ENCODE peak calls at places on chromosome 11, in four cellular contexts. K is fibroblast of lung, D is pancreas, F is body of pancreas. T is an unnamed sample. For H3K36me3, the result is how much of the 10 kb centered on the place peaks cover.

GRCh38 chr11:69035150-69035958 is 13.4 kb upstream of the TPCN2 start:
- DNase-seq in K (no peak), D (no peak), F (no peak), T (no peak)

GRCh38 chr11:12330491-12331231 is 46.7 kb upstream of the PARVA start:
- DNase-seq in K (peak), D (peak), F (peak), T (peak)

GRCh38 chr11:3885855-3886254 is 30.4 kb downstream of the STIM1 start:
- DNase-seq in K (peak), D (no peak), F (no peak), T (peak)

GRCh38 chr11:86459682-86460460 is 85.2 kb downstream of the CCDC81 start:
- DNase-seq in K (peak), D (peak), F (peak), T (peak)

GRCh38 chr11:74005721-74006517 is 3.0 kb downstream of the UCP3 start:
- DNase-seq in K (no peak), D (no peak), F (no peak), T (no peak)

GRCh38 chr11:37504925-37505324 is 906.9 kb upstream of the RAG2 start:
- DNase-seq in K (peak), D (no peak), F (no peak), T (peak)

GRCh38 chr11:120020981-120021380 is 116.9 kb downstream of the TRIM29 start:
- DNase-seq in K (no peak), D (no peak), F (no peak), T (no peak)

GRCh38 chr11:26753738-26754504 is 32.1 kb upstream of the SLC5A12 start:
- DNase-seq in K (peak), D (no peak), F (peak), T (peak)

GRCh38 chr11:108224908-108225786 is 2.3 kb downstream of the ATM start:
- DNase-seq in K (no peak), D (no peak), F (no peak), T (no peak)

GRCh38 chr11:16989554-16989953 is 24.7 kb downstream of the PLEKHA7 start:
- DNase-seq in K (no peak), D (peak), F (no peak), T (no peak)

GRCh38 chr11:65132238-65132987 is 1.9 kb downstream of the SYVN1 start:
- DNase-seq in K (no peak), D (no peak), F (peak), T (no peak)

GRCh38 chr11:128714881-128715280 is 21.0 kb downstream of the FLI1 start:
- DNase-seq in K (peak), D (no peak), F (no peak), T (peak)

GRCh38 chr11:92409347-92409746 is 184.7 kb downstream of the FAT3 start:
- DNase-seq in K (no peak), D (no peak), F (no peak), T (no peak)

GRCh38 chr11:22163394-22163797 is 29.5 kb upstream of the ANO5 start:
- DNase-seq in K (no peak), D (no peak), F (no peak), T (peak)

GRCh38 chr11:28417601-28418323 is 309.6 kb downstream of the METTL15 start:
- DNase-seq in K (no peak), D (no peak), F (no peak), T (no peak)

GRCh38 chr11:106012744-106013143 is 9.3 kb downstream of the MSANTD4 start:
- DNase-seq in K (peak), D (no peak), F (peak), T (peak)

GRCh38 chr11:94708642-94709041 is 59.5 kb upstream of the AMOTL1 start:
- DNase-seq in K (no peak), D (no peak), F (no peak), T (peak)

GRCh38 chr11:88555018-88555828 is 217.7 kb upstream of the CTSC start:
- DNase-seq in K (peak), D (no peak), F (no peak), T (peak)

GRCh38 chr11:86214710-86215109 is 29.8 kb upstream of the EED start:
- DNase-seq in K (no peak), D (no peak), F (no peak), T (peak)

GRCh38 chr11:64264371-64264852 is 13.1 kb downstream of the PLCB3 start:
- DNase-seq in K (no peak), D (no peak), F (no peak), T (no peak)

GRCh38 chr11:73216466-73216865 is 1.6 kb upstream of the P2RY2 start:
- DNase-seq in K (no peak), D (no peak), F (no peak), T (no peak)

GRCh38 chr11:134599180-134599810 is 187.3 kb upstream of the B3GAT1 start:
- DNase-seq in K (no peak), D (no peak), F (no peak), T (no peak)

GRCh38 chr11:96091476-96091875 is 167.6 kb upstream of the MTMR2 start:
- DNase-seq in K (no peak), D (no peak), F (no peak), T (no peak)

GRCh38 chr11:123531325-123531724 is 101.3 kb downstream of the GRAMD1B start:
- DNase-seq in K (no peak), D (no peak), F (no peak), T (no peak)

GRCh38 chr11:113436672-113437252 is 38.4 kb downstream of the DRD2 start:
- DNase-seq in K (no peak), D (no peak), F (no peak), T (no peak)

GRCh38 chr11:10742460-10743208 is 8.4 kb upstream of the CTR9 start:
- DNase-seq in K (peak), D (no peak), F (no peak), T (peak)

GRCh38 chr11:121657191-121657590 is 204.4 kb upstream of the SORL1-AS1 start:
- DNase-seq in K (no peak), D (no peak), F (no peak), T (no peak)

GRCh38 chr11:69939551-69940245 is 120.5 kb upstream of the FGF3 start:
- DNase-seq in K (peak), D (no peak), F (peak), T (no peak)

GRCh38 chr11:73872746-73873412 is 3.8 kb downstream of the COA4 start:
- DNase-seq in K (no peak), D (peak), F (no peak), T (no peak)

GRCh38 chr11:18726040-18726439 is at the start of gene IGSF22:
- DNase-seq in K (no peak), D (no peak), F (no peak), T (no peak)
- TF ChIP-seq CTCF in K (no peak), D (no peak), F (no peak), T (no peak)

GRCh38 chr11:46894506-46894905 is 23.8 kb downstream of the LRP4 start:
- DNase-seq in K (no peak), D (no peak), F (no peak), T (no peak)
- H3K36me3 ChIP-seq in K (under half), D (under half), F (under half), T (under half)

DNA sequence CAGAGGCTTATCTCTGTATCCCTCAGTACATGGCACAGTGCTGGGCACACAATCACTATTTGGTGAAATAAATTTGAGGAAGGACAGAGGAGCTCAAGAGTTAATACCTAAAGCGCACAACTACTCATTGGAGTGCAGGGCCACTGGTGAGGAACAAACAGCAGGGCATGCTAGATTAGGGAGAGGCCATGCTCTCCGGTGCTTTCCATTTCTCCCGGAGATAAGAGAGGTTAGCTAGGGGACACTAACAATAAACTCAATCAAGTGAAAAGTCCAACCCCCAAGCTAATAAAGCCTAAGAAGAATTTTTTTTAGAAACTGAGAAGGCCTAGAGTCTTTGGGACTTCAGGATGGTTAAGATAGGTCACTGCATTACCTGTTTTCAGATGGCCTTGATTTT is 29.1 kb downstream of the NFRKB start:
- DNase-seq in K (no peak), D (no peak), F (no peak), T (no peak)
- TF ChIP-seq CTCF in K (no peak), D (no peak), F (no peak), T (no peak)

GRCh38 chr11:5604896-5605295 is 8.5 kb downstream of the TRIM6 start:
- DNase-seq in K (peak), D (no peak), F (no peak), T (no peak)

GRCh38 chr11:5597953-5598352 is 1.5 kb downstream of the TRIM6 start:
- DNase-seq in K (peak), D (no peak), F (no peak), T (no peak)

GRCh38 chr11:5605849-5606248 is 9.4 kb downstream of the TRIM6 start:
- DNase-seq in K (peak), D (no peak), F (no peak), T (peak)

GRCh38 chr11:5600374-5600851 is 4.0 kb downstream of the TRIM6 start:
- DNase-seq in K (peak), D (peak), F (peak), T (peak)

GRCh38 chr11:5603326-5603725 is 6.9 kb downstream of the TRIM6 start:
- DNase-seq in K (no peak), D (no peak), F (no peak), T (no peak)
- H3K36me3 ChIP-seq in K (under half), D (under half), F (under half), T (under half)

GRCh38 chr11:103803062-103803461 is 233.4 kb upstream of the DDI1 start:
- DNase-seq in K (peak), D (no peak), F (no peak), T (no peak)
- TF ChIP-seq CTCF in K (no peak), D (no peak), F (no peak), T (no peak)

DNA sequence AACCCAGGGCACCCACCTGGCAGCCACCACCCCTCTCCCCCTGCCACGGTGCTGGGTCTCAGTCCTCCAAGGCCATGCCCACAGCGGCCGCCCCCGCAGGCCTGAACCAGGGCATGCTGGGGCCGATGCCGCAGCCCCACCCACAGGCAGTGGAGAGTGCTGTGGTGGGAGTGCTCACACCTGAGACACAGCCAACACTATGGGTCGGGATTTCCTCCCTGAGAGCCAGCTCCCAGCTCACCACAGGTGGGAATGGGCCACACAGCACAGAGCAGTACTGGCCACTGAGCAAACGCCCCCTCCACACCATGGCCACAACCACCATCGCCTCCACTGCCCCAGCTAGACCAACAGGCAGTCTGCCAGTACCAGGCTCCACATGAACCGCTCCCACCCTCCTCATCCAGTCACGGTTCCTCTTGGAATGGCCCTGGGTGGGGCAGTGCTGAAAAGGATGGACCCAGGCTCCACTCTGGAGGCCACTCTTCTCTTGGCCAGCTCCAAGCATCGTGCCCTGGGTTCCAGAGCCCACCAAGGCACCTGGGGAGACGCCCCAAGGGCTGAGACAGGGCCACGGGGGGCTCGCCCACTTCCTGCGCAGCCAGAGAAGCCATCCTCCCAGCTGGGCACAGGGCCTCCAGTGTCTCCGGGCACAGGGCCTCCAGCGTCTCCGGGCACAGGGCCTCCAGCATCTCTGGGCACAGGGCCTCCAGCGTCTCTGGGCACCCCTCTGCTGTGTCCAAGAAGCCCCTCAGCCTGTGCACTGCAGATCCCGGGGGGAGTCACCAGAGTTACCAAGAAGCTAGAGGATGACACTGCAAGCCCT is 14.2 kb downstream of the MOB2 start:
- DNase-seq in K (no peak), D (peak), F (peak), T (no peak)
- H3K36me3 ChIP-seq in K (under half), D (under half), F (under half), T (under half)

DNA sequence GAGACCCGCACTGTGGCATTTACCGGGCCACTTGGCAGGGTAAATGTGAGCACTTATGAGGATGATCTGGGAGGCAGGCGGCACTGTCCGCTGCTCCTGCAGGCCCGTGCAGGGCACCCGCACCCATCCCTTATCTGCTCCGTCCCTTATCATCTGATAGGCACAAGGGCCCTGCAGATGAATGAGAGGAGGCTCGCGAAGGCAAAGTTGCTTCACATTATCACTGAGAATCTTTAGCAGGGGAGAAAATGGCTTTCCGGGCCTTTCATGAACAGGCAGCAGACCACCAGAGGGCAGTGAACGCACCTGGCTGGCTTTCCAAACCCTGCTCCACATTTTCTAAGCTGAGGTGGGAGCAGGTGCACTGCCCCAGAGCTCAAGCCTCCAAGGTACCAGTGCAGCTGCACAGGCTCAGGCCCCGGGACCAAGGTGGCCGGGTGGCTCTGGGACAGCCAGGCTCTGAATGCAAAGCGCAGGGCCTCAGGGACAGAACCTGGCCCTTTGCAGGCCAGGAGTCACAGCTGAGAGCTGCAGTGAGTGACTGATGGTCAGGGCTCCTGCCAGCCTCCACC is 165.6 kb downstream of the SHANK2 start:
- DNase-seq in K (no peak), D (no peak), F (peak), T (peak)
- TF ChIP-seq CTCF in K (no peak), D (peak), F (peak), T (peak)